ENCODE peak calls at places on chromosome 5, in four cellular contexts. V is epithelial cell of esophagus; E is fibroblast of mammary gland; B is CD8-positive, alpha-beta memory T cell. M is an unnamed sample.
A peak's percentile ranks its signal among the peaks of the same experiment; 100 is the strongest.

GRCh38 chr5:126858441-126858840 is 81.5 kb downstream of the LMNB1 start:
- DNase-seq in V (no peak), E (no peak), B (no peak), M (no peak)

GRCh38 chr5:80082731-80083114 is 47.6 kb downstream of the THBS4 start:
- DNase-seq in V (peak; percentile 65), E (peak; percentile 75), B (peak; percentile 61), M (no peak)

GRCh38 chr5:116280149-116280803 is 195.5 kb downstream of the COMMD10 start:
- DNase-seq in V (no peak), E (no peak), B (no peak), M (no peak)

GRCh38 chr5:106545325-106545724 is 1125.4 kb downstream of the EFNA5 start:
- DNase-seq in V (peak; percentile 22), E (peak; percentile 4), B (no peak), M (no peak)

GRCh38 chr5:56169949-56170348 is 63.2 kb downstream of the ANKRD55 start:
- DNase-seq in V (no peak), E (no peak), B (no peak), M (no peak)

GRCh38 chr5:172175263-172175719 is 12.7 kb downstream of the STK10 start:
- DNase-seq in V (no peak), E (no peak), B (peak; percentile 87), M (no peak)

GRCh38 chr5:124397290-124397689 is 349.1 kb downstream of the ZNF608 start:
- DNase-seq in V (no peak), E (no peak), B (no peak), M (no peak)

GRCh38 chr5:13994606-13995336 is 50.3 kb upstream of the DNAH5 start:
- DNase-seq in V (no peak), E (peak; percentile 37), B (no peak), M (no peak)

GRCh38 chr5:76691470-76692273 is 24.3 kb upstream of the F2R start:
- DNase-seq in V (no peak), E (peak; percentile 77), B (no peak), M (no peak)

GRCh38 chr5:135112008-135112670 is 78.1 kb upstream of the PITX1 start:
- DNase-seq in V (peak; percentile 28), E (no peak), B (no peak), M (no peak)

GRCh38 chr5:131423056-131423455 is 159.2 kb downstream of the CDC42SE2 start:
- DNase-seq in V (no peak), E (peak; percentile 46), B (no peak), M (no peak)

GRCh38 chr5:161372682-161373344 is 173.7 kb downstream of the GABRB2 start:
- DNase-seq in V (no peak), E (no peak), B (no peak), M (no peak)

GRCh38 chr5:5360878-5361520 is 61.5 kb upstream of the ICE1 start:
- DNase-seq in V (no peak), E (no peak), B (no peak), M (no peak)

GRCh38 chr5:150142800-150143724 is 12.6 kb downstream of the PDGFRB start:
- DNase-seq in V (peak; percentile 90), E (peak; percentile 98), B (no peak), M (no peak)